ENCODE peak calls at places on chromosomes 16 and 17, in eight cellular contexts. Q, H, Z, I, L, O, E and V are unnamed samples.

GRCh38 chr16:90019543-90020259 is 445 bp upstream of the DBNDD1 start:
- DNase-seq in Q (peak), H (peak), Z (no peak), I (peak), L (peak), O (peak), E (peak), V (peak)

GRCh38 chr17:74305865-74306654 is 20.0 kb upstream of the KIF19 start:
- DNase-seq in Q (no peak), H (no peak), Z (no peak), I (no peak), L (peak), O (no peak), E (no peak), V (no peak)

GRCh38 chr17:4934173-4934979 is 2.3 kb downstream of the GP1BA start:
- DNase-seq in Q (peak), H (no peak), Z (no peak), I (peak), L (peak), O (no peak), E (peak), V (no peak)

GRCh38 chr16:22683258-22683657 is 130.7 kb upstream of the HS3ST2 start:
- DNase-seq in Q (no peak), H (no peak), Z (no peak), I (no peak), L (no peak), O (no peak), E (no peak), V (no peak)

GRCh38 chr16:50314665-50315064 is 48.3 kb downstream of the ADCY7 start:
- DNase-seq in Q (no peak), H (no peak), Z (no peak), I (no peak), L (no peak), O (no peak), E (no peak), V (no peak)

GRCh38 chr16:21646721-21647561 is 5.5 kb downstream of the IGSF6 start:
- DNase-seq in Q (no peak), H (peak), Z (no peak), I (peak), L (no peak), O (no peak), E (no peak), V (no peak)

GRCh38 chr17:36937961-36938565 is 788 bp downstream of the LHX1 start:
- DNase-seq in Q (peak), H (no peak), Z (no peak), I (no peak), L (peak), O (no peak), E (no peak), V (peak)

GRCh38 chr16:9122342-9122741 is 30.9 kb downstream of the HAPSTR1 start:
- DNase-seq in Q (no peak), H (no peak), Z (no peak), I (no peak), L (no peak), O (no peak), E (no peak), V (no peak)

GRCh38 chr16:69204106-69204655 is 17.2 kb downstream of the SNTB2 start:
- DNase-seq in Q (no peak), H (no peak), Z (no peak), I (no peak), L (no peak), O (no peak), E (no peak), V (no peak)

GRCh38 chr16:81702506-81702905 is 76.6 kb upstream of the PLCG2 start:
- DNase-seq in Q (no peak), H (no peak), Z (no peak), I (no peak), L (no peak), O (no peak), E (no peak), V (no peak)

GRCh38 chr16:354971-355441 is 2.5 kb upstream of the AXIN1 start:
- DNase-seq in Q (no peak), H (peak), Z (no peak), I (no peak), L (no peak), O (no peak), E (no peak), V (no peak)

GRCh38 chr17:44278006-44278405 is 10.1 kb upstream of the SLC4A1 start:
- DNase-seq in Q (no peak), H (no peak), Z (no peak), I (no peak), L (no peak), O (no peak), E (no peak), V (no peak)

GRCh38 chr16:48558269-48558915 is 51.6 kb downstream of the N4BP1 start:
- DNase-seq in Q (peak), H (no peak), Z (no peak), I (no peak), L (peak), O (no peak), E (no peak), V (peak)

GRCh38 chr17:41392278-41392677 is 5.1 kb downstream of the KRT31 start:
- DNase-seq in Q (peak), H (no peak), Z (no peak), I (no peak), L (no peak), O (no peak), E (no peak), V (no peak)

GRCh38 chr17:45225051-45225700 is 3.5 kb downstream of the FMNL1 start:
- DNase-seq in Q (no peak), H (peak), Z (no peak), I (no peak), L (no peak), O (no peak), E (peak), V (no peak)

GRCh38 chr16:23508589-23509440 is 1.5 kb downstream of the GGA2 start:
- DNase-seq in Q (peak), H (no peak), Z (no peak), I (no peak), L (peak), O (no peak), E (no peak), V (peak)

GRCh38 chr16:63289834-63290460 is 1253.7 kb upstream of the CDH8 start:
- DNase-seq in Q (peak), H (no peak), Z (no peak), I (peak), L (peak), O (no peak), E (peak), V (peak)

GRCh38 chr17:38867179-38867994 is 2.5 kb upstream of the LASP1 start:
- DNase-seq in Q (peak), H (peak), Z (no peak), I (peak), L (peak), O (no peak), E (peak), V (peak)

GRCh38 chr16:50251375-50252081 is 14.8 kb upstream of the ADCY7 start:
- DNase-seq in Q (peak), H (no peak), Z (no peak), I (no peak), L (no peak), O (peak), E (no peak), V (no peak)

GRCh38 chr16:19066988-19067348 is 446 bp upstream of the COQ7 start:
- DNase-seq in Q (no peak), H (no peak), Z (no peak), I (no peak), L (no peak), O (no peak), E (no peak), V (no peak)

GRCh38 chr16:1971678-1972489 is at the start of gene TBL3:
- DNase-seq in Q (peak), H (peak), Z (peak), I (peak), L (peak), O (peak), E (peak), V (peak)

GRCh38 chr16:24535827-24536226 is 3.5 kb upstream of the RBBP6 start:
- DNase-seq in Q (no peak), H (no peak), Z (no peak), I (no peak), L (no peak), O (no peak), E (no peak), V (no peak)

GRCh38 chr17:19744922-19745757 is 3.0 kb downstream of the ALDH3A1 start:
- DNase-seq in Q (peak), H (peak), Z (peak), I (peak), L (peak), O (no peak), E (peak), V (peak)

GRCh38 chr16:7378024-7378695 is 45.5 kb downstream of the RBFOX1 start:
- DNase-seq in Q (no peak), H (no peak), Z (no peak), I (no peak), L (no peak), O (no peak), E (no peak), V (no peak)

GRCh38 chr16:3036726-3037315 is at the start of gene BICDL2:
- DNase-seq in Q (no peak), H (no peak), Z (no peak), I (peak), L (no peak), O (no peak), E (no peak), V (no peak)

GRCh38 chr16:84726670-84727467 is 27.1 kb downstream of the USP10 start:
- DNase-seq in Q (no peak), H (no peak), Z (no peak), I (no peak), L (no peak), O (no peak), E (no peak), V (no peak)

GRCh38 chr17:72985882-72986720 is 106.4 kb downstream of the SLC39A11 start:
- DNase-seq in Q (peak), H (peak), Z (no peak), I (peak), L (peak), O (peak), E (peak), V (peak)

GRCh38 chr17:81436294-81436849 is 41.1 kb downstream of the BAHCC1 start:
- DNase-seq in Q (peak), H (no peak), Z (no peak), I (no peak), L (no peak), O (no peak), E (no peak), V (peak)

GRCh38 chr17:37605081-37605480 is 4.1 kb downstream of the SYNRG start:
- DNase-seq in Q (no peak), H (no peak), Z (no peak), I (no peak), L (no peak), O (no peak), E (no peak), V (no peak)

GRCh38 chr16:69880640-69881133 is 70.4 kb upstream of the CLEC18A start:
- DNase-seq in Q (peak), H (no peak), Z (no peak), I (no peak), L (no peak), O (no peak), E (no peak), V (peak)

GRCh38 chr16:75160386-75160785 is 12.1 kb downstream of the ZFP1 start:
- DNase-seq in Q (no peak), H (no peak), Z (no peak), I (no peak), L (no peak), O (no peak), E (no peak), V (no peak)

GRCh38 chr17:4539025-4539424 is 16.2 kb downstream of the MYBBP1A start:
- DNase-seq in Q (no peak), H (no peak), Z (no peak), I (no peak), L (no peak), O (no peak), E (no peak), V (no peak)

GRCh38 chr16:22948603-22949368 is 134.8 kb downstream of the HS3ST2 start:
- DNase-seq in Q (peak), H (no peak), Z (peak), I (peak), L (peak), O (peak), E (peak), V (peak)

DNA sequence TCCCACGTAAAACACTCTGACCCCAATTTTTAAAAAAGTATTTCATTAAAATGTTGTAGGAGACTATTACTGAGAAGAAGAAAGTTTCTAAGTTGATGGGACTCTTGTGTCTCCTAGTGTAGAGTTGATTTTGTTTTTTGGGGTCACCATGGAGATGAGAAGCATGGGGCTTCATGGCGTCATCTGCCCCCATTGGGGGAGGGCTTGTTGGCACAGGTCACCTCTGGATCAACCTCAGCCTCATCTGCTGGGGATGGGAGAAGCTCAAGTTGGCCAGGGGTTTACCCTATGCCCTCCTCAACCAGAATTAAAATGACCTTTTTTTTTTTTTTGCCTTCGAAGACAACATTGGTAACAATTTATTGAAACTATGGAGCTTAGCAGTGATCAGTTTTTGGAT is 28.3 kb downstream of the MSI2 start:
- DNase-seq in Q (no peak), H (peak), Z (no peak), I (no peak), L (no peak), O (no peak), E (peak), V (no peak)
- H3K4me3 ChIP-seq in Q (no peak), H (peak), Z (no peak), I (peak), L (no peak), O (no peak), E (peak), V (no peak)

DNA sequence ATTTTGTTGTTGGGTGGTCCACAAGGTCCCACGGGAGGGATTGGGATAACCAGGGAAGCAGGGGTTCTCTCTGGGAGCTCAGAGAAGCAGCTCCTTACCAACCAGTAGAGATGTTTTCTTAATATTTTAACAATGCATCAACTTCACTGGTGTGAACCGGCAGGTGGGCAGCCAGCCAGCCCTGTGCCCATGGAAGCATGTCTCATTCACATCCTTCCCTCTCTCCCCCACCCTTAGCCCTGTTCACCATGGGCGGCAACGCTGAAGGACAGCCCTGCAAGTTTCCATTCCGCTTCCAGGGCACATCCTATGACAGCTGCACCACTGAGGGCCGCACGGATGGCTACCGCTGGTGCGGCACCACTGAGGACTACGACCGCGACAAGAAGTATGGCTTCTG is 9.3 kb downstream of the MMP2 start:
- DNase-seq in Q (no peak), H (no peak), Z (no peak), I (no peak), L (no peak), O (no peak), E (no peak), V (no peak)
- H3K27ac ChIP-seq in Q (peak), H (no peak), Z (peak), I (no peak), L (no peak), O (no peak), E (no peak), V (no peak)

DNA sequence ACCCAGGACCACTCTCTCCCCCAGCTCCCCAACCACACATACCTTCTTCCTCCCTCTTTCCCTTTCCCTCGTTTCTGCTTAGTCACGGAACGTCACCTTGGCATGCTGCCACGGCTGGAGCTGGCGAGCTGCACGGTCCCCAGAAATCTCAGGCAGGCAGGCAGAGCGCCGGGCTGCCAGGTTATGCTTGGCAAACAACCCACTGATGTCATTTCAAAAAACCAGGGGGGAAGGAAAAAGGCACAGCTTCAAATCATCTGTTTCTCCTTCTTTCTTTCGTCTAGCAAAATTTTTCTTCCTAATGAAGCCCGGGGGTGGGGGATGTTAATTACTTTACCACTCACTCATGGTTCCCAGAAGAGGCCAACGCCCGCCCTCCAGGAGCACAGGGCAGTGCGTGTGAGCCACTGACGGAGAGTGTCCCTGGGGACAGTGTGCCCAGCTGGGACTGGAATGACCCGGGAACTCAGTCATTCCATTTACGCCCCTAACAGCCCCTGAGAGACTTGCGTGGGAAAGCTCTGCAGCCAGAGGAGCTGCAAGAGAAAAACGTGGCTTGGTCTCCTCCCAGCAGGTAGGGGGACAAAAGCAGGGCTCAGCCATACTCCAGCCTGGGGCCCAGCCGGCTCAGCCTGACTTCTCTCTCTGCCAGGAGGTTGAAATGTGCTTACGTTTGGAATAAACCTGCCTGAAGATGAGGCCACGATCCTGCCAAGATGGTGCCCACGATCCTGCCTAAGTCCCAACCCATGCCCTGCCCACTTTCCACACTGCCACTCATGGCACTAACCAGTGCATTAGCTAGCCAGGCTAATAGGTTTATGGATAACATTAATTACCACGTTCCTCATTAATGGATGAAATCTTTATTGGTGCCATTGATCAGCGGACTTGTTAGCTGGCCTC is 198.9 kb downstream of the ZFHX3 start:
- DNase-seq in Q (peak), H (no peak), Z (peak), I (peak), L (no peak), O (peak), E (no peak), V (no peak)
- H3K4me3 ChIP-seq in Q (no peak), H (no peak), Z (peak), I (peak), L (no peak), O (no peak), E (no peak), V (no peak)

GRCh38 chr17:58586009-58586408 is 71.6 kb upstream of the MTMR4 start:
- DNase-seq in Q (no peak), H (no peak), Z (no peak), I (no peak), L (no peak), O (no peak), E (no peak), V (no peak)
- H3K27ac ChIP-seq in Q (no peak), H (no peak), Z (no peak), I (no peak), L (no peak), O (no peak), E (no peak), V (no peak)

GRCh38 chr16:54462151-54462651 is 175.6 kb upstream of the IRX3 start:
- DNase-seq in Q (no peak), H (no peak), Z (no peak), I (no peak), L (no peak), O (no peak), E (no peak), V (no peak)
- H3K4me3 ChIP-seq in Q (no peak), H (no peak), Z (no peak), I (no peak), L (no peak), O (no peak), E (no peak), V (no peak)

DNA sequence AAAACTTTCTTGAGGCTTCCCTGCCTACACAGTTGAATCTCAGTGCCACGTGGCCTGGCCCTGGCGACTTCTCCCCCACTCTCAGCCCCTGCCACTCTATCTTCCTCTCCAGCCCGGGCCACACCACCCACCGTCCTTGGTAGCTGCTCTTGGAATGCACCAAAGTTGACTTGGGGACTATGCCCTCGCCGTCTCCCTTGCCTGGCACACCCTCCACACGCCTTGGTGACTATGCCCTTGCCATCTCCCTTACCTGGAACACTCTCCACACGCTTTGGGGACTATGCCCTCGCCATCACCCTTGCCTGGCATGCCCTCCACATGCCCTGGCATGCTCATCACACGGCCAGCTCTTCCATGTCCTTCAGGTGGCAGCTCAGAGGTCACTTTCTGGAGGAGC is 15.5 kb upstream of the TVP23A start:
- DNase-seq in Q (no peak), H (no peak), Z (no peak), I (no peak), L (no peak), O (no peak), E (no peak), V (no peak)
- H3K27ac ChIP-seq in Q (no peak), H (no peak), Z (no peak), I (no peak), L (no peak), O (no peak), E (no peak), V (no peak)

DNA sequence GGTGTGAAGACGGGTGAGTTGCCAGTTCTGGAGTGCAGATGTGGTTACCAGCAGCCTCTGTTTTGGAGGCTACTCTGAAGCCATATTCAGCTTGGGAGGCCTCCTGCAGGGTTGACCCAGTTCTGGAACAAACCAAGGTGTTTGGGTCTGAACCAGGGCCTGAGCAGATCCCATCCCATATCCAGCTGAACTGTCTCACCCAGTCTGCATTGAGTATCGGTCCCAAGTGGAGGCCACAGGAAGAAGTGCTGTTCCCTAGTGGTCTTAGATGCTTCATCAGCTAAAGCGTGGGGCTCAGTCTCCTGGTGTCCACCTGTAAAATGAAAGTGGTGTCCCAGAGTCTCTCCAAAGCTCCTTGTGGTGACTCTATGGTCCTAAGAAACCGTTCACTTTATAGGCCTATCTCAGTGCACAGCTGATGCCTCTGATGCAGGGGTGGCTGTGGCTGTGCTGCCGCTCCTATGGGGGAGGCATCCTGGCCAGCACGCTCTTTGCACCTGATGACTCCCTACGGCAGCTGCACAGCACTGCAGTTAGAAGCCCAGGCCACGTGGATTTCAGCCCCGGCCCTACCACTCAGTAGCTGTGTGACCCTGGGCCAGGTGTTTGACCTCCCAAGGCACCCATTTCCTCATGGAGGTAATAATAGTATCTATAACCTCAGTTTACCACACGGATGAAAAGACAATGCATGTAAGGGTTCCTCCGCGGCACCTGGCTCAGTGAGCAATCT is 21.0 kb downstream of the CBX4 start:
- DNase-seq in Q (no peak), H (no peak), Z (no peak), I (no peak), L (no peak), O (no peak), E (no peak), V (no peak)
- H3K4me3 ChIP-seq in Q (no peak), H (no peak), Z (no peak), I (no peak), L (no peak), O (no peak), E (no peak), V (no peak)

GRCh38 chr16:4713663-4714501 is 20.2 kb downstream of the ANKS3 start:
- DNase-seq in Q (no peak), H (no peak), Z (no peak), I (no peak), L (no peak), O (no peak), E (no peak), V (no peak)
- H3K27ac ChIP-seq in Q (no peak), H (no peak), Z (no peak), I (no peak), L (no peak), O (no peak), E (no peak), V (no peak)

GRCh38 chr16:14219983-14220382 is 148.9 kb downstream of the MRTFB start:
- DNase-seq in Q (no peak), H (no peak), Z (no peak), I (no peak), L (peak), O (no peak), E (no peak), V (no peak)
- H3K4me3 ChIP-seq in Q (no peak), H (no peak), Z (no peak), I (no peak), L (no peak), O (no peak), E (no peak), V (no peak)

GRCh38 chr17:79034931-79035485 is 11.0 kb downstream of the C1QTNF1 start:
- DNase-seq in Q (no peak), H (no peak), Z (no peak), I (no peak), L (no peak), O (no peak), E (no peak), V (no peak)
- H3K27ac ChIP-seq in Q (no peak), H (no peak), Z (peak), I (peak), L (no peak), O (no peak), E (no peak), V (no peak)